ENCODE peak calls at places on chromosomes 16 and 17, in six cellular contexts. C is SJSA1, O is endothelial cell of umbilical vein, H is tibial nerve, D is psoas muscle, U is ovary. L is an unnamed sample.
A peak's percentile ranks its signal among the peaks of the same experiment; 100 is the strongest.

GRCh38 chr17:76137026-76137350 is 4.1 kb downstream of the FOXJ1 start:
- DNase-seq in C (no peak), O (no peak), H (no peak), D (no peak), U (no peak), L (no peak)

GRCh38 chr17:44005865-44006580 is 1.6 kb downstream of the NAGS start:
- DNase-seq in C (no peak), O (peak; percentile 48), H (no peak), D (peak; percentile 61), U (peak; percentile 54), L (no peak)

GRCh38 chr17:66240013-66240412 is 10.8 kb upstream of the APOH start:
- DNase-seq in C (no peak), O (no peak), H (no peak), D (no peak), U (no peak), L (no peak)

GRCh38 chr16:84391151-84391873 is 23.0 kb downstream of the ATP2C2 start:
- DNase-seq in C (no peak), O (no peak), H (no peak), D (no peak), U (no peak), L (no peak)

GRCh38 chr17:83200746-83201145 is 121.3 kb downstream of the METRNL start:
- DNase-seq in C (peak; percentile 42), O (no peak), H (peak; percentile 4), D (peak; percentile 59), U (no peak), L (no peak)

GRCh38 chr16:88264641-88265285 is 118.0 kb upstream of the ZNF469 start:
- DNase-seq in C (peak; percentile 97), O (peak; percentile 91), H (peak; percentile 96), D (peak; percentile 98), U (peak; percentile 94), L (no peak)

GRCh38 chr17:56707312-56708219 is 114.1 kb downstream of the NOG start:
- DNase-seq in C (no peak), O (no peak), H (no peak), D (no peak), U (no peak), L (no peak)

GRCh38 chr17:75498726-75499213 is 16.6 kb downstream of the CASKIN2 start:
- DNase-seq in C (no peak), O (no peak), H (no peak), D (peak; percentile 69), U (peak; percentile 54), L (no peak)

GRCh38 chr17:9928601-9929341 is 23.7 kb upstream of the RCVRN start:
- DNase-seq in C (peak; percentile 72), O (no peak), H (no peak), D (no peak), U (no peak), L (peak; percentile 33)

GRCh38 chr17:48548687-48549621 is 4.0 kb upstream of the HOXB2 start:
- DNase-seq in C (no peak), O (no peak), H (no peak), D (no peak), U (no peak), L (no peak)

GRCh38 chr17:48549909-48550308 is 5.0 kb upstream of the HOXB2 start:
- DNase-seq in C (no peak), O (no peak), H (no peak), D (no peak), U (no peak), L (no peak)

GRCh38 chr17:48551206-48551597 is 6.3 kb upstream of the HOXB2 start:
- DNase-seq in C (no peak), O (no peak), H (no peak), D (no peak), U (no peak), L (no peak)

GRCh38 chr17:48551601-48552452 is 6.9 kb upstream of the HOXB2 start:
- DNase-seq in C (no peak), O (no peak), H (no peak), D (no peak), U (no peak), L (no peak)

DNA sequence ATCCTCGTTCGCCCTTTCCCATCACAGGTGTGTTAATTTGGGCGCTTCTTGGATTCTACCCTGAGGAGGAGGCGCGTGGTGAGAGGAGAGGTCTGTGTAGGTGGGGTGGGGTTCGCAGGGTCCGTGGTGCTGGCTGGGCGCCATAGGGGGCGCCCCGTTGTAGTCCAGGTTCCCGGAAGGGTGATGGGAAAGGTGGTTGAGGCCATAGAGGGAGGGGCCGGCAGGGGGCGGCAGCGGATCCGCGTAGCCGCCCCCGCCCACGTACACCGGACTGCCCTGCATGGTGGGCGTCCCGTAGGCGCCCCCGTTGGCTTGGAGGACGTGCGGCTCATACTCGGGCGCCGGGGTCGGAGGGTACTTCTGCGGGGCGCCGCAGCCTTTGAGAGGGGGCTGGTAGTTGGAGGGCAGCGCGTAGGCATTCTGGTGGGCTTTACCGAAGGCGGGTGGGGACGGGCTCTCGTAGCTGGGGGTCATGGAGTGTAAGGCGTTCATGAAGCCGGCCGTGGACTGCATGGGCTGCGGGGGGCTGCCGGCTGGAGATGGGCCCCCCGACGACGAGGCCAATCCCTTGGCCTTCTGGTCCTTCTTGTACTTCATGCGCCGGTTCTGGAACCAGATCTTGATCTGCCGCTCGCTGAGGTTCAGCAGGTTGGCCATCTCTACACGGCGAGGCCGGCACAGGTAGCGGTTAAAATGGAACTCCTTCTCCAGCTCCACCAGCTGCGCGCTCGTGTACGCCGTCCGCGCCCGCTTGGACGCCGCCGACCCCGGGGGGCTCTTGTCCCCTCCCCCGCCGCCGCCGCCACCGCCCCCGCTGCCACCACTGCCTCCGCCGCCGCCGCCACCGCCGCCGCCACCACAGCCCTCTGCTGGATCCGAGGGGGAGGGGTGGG is 5.7 kb upstream of the HOXB2 start:
- DNase-seq in C (no peak), O (no peak), H (no peak), D (no peak), U (no peak), L (no peak)
- H3K4me3 ChIP-seq in C (no peak overlapping the region), O (no peak overlapping the region), H (peak overlapping the region; percentile 18), D (no peak overlapping the region), U (no peak overlapping the region), L (no peak overlapping the region)

GRCh38 chr16:54432481-54433229 is 146.1 kb upstream of the IRX3 start:
- DNase-seq in C (no peak), O (no peak), H (no peak), D (no peak), U (no peak), L (no peak)
- H3K27ac ChIP-seq in C (no peak overlapping the region), O (no peak overlapping the region), H (no peak overlapping the region), D (no peak overlapping the region), U (no peak overlapping the region), L (no peak overlapping the region)

DNA sequence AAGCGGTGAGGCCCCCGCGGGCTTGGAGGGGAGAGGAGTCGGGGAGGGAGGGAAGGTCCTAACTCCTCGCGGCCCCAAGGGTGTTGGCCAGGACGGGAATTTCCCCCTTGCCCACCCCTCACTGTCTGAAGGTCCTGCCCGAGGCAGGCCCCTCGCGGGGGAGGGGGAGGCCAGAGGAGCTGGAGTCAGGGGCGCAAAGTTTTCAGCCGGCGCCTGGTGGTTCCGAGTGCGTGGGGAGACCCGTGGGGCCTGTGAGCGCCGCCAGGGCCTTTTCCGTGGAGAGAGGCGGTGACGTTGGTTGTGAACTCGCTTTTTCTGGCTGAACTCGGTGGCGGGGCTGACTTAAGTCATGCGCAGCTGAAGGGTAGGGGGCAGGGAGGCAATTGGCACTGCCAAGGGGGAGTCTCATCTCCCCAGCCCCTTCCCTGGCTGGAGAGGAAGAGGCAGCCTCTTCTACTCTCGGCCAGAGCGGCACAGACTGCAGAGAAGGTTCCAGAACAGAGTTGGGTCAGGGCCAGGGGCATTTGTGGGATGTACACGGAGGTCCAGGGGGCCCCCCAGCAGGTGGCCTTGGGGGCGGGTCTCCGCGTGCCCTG is 1.5 kb downstream of the CACNA1H start:
- DNase-seq in C (no peak), O (no peak), H (no peak), D (no peak), U (peak; percentile 77), L (no peak)
- H3K4me3 ChIP-seq in C (no peak overlapping the region), O (no peak overlapping the region), H (peak overlapping the region; percentile 44), D (peak overlapping the region; percentile 43), U (peak overlapping the region; percentile 52), L (no peak overlapping the region)

GRCh38 chr17:81285179-81285878 is 9.8 kb downstream of the SLC38A10 start:
- DNase-seq in C (no peak), O (peak; percentile 64), H (peak; percentile 58), D (peak; percentile 88), U (peak; percentile 66), L (no peak)
- H3K27ac ChIP-seq in C (no peak overlapping the region), O (peak overlapping the region; percentile 80), H (peak overlapping the region; percentile 84), D (peak overlapping the region; percentile 74), U (peak overlapping the region; percentile 1), L (no peak overlapping the region)

DNA sequence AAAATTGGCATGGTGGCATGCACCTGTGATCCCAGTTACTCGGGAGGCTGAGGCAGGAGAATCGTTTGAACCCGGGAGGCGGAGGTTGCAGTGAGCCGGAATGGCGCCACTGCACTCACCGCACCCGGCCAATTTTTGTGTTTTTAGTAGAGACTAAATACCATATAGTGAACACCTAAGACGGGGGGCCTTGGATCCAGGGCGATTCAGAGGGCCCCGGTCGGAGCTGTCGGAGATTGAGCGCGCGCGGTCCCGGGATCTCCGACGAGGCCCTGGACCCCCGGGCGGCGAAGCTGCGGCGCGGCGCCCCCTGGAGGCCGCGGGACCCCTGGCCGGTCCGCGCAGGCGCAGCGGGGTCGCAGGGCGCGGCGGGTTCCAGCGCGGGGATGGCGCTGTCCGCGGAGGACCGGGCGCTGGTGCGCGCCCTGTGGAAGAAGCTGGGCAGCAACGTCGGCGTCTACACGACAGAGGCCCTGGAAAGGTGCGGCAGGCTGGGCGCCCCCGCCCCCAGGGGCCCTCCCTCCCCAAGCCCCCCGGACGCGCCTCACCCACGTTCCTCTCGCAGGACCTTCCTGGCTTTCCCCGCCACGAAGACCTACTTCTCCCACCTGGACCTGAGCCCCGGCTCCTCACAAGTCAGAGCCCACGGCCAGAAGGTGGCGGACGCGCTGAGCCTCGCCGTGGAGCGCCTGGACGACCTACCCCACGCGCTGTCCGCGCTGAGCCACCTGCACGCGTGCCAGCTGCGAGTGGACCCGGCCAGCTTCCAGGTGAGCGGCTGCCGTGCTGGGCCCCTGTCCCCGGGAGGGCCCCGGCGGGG is at the start of gene HBQ1:
- DNase-seq in C (no peak), O (peak; percentile 31), H (no peak), D (no peak), U (peak; percentile 63), L (no peak)
- H3K4me3 ChIP-seq in C (no peak within 1 kb of the TSS), O (no peak within 1 kb of the TSS), H (peak within 1 kb of the TSS; percentile 41), D (peak within 1 kb of the TSS; percentile 49), U (peak within 1 kb of the TSS; percentile 11), L (peak within 1 kb of the TSS; percentile 12)

L was measured in iPS DF 6.9.